ENCODE peak calls at places on chromosomes 16 and 17, in seven cellular contexts. I is GM23338, M is HCT116, G is OCI-LY7, E is PC-9, S is GM23248, X is SK-N-SH. V is an unnamed sample. For H3K9me2, the result is how much of the 10 kb centered on the place peaks cover.

GRCh38 chr17:57033296-57033695 is 51.8 kb upstream of the AKAP1 start:
- DNase-seq in I (no peak), M (no peak), G (no peak), E (peak), S (no peak), X (no peak), V (peak)

GRCh38 chr17:7590743-7591142 is 849 bp upstream of the SOX15 start:
- DNase-seq in I (peak), M (no peak), G (no peak), E (peak), S (peak), X (peak), V (peak)

GRCh38 chr17:38416840-38417209 is 11.4 kb upstream of the ARHGAP23 start:
- DNase-seq in I (no peak), M (no peak), G (peak), E (no peak), S (no peak), X (no peak), V (no peak)

GRCh38 chr17:82219753-82220709 is 7.4 kb upstream of the CCDC57 start:
- DNase-seq in I (no peak), M (no peak), G (no peak), E (no peak), S (no peak), X (peak), V (no peak)

GRCh38 chr17:4026255-4026654 is 62.0 kb upstream of the ATP2A3 start:
- DNase-seq in I (no peak), M (no peak), G (no peak), E (no peak), S (no peak), X (no peak), V (no peak)

GRCh38 chr17:4584125-4584834 is at the start of gene SMTNL2:
- DNase-seq in I (peak), M (no peak), G (no peak), E (no peak), S (peak), X (peak), V (no peak)

GRCh38 chr17:63475491-63476412 is 1.1 kb upstream of the ACE start:
- DNase-seq in I (peak), M (no peak), G (no peak), E (no peak), S (no peak), X (peak), V (no peak)

GRCh38 chr16:69477546-69477945 is 53.1 kb downstream of the CYB5B start:
- DNase-seq in I (no peak), M (no peak), G (no peak), E (no peak), S (peak), X (no peak), V (no peak)

GRCh38 chr16:57576429-57576870 is 34.0 kb downstream of the ADGRG5 start:
- DNase-seq in I (peak), M (peak), G (peak), E (peak), S (peak), X (peak), V (peak)

GRCh38 chr17:17096438-17097178 is 54.4 kb downstream of the MPRIP start:
- DNase-seq in I (no peak), M (no peak), G (no peak), E (peak), S (peak), X (no peak), V (no peak)

GRCh38 chr17:11803635-11804034 is 193.6 kb downstream of the ZNF18 start:
- DNase-seq in I (no peak), M (no peak), G (no peak), E (no peak), S (no peak), X (no peak), V (no peak)

GRCh38 chr17:70307430-70307829 is 138.1 kb downstream of the KCNJ2 start:
- DNase-seq in I (no peak), M (no peak), G (no peak), E (no peak), S (peak), X (no peak), V (no peak)

GRCh38 chr17:35541434-35541833 is 4.0 kb upstream of the SLFN12L start:
- DNase-seq in I (no peak), M (no peak), G (no peak), E (no peak), S (no peak), X (no peak), V (no peak)

GRCh38 chr17:37111329-37111728 is 162.6 kb downstream of the AATF start:
- DNase-seq in I (no peak), M (no peak), G (no peak), E (no peak), S (no peak), X (no peak), V (no peak)

GRCh38 chr16:78505544-78506371 is 406.3 kb downstream of the WWOX start:
- DNase-seq in I (peak), M (no peak), G (no peak), E (no peak), S (peak), X (no peak), V (no peak)

GRCh38 chr17:38967290-38967738 is at the start of gene FBXO47:
- DNase-seq in I (peak), M (no peak), G (peak), E (peak), S (peak), X (no peak), V (no peak)

GRCh38 chr17:39146273-39146672 is 5.2 kb downstream of the PLXDC1 start:
- DNase-seq in I (no peak), M (no peak), G (no peak), E (no peak), S (no peak), X (no peak), V (no peak)

GRCh38 chr16:87132361-87133014 is 184.7 kb downstream of the C16orf95 start:
- DNase-seq in I (no peak), M (peak), G (no peak), E (no peak), S (peak), X (no peak), V (peak)

GRCh38 chr17:2406903-2407790 is 6.3 kb upstream of the MNT start:
- DNase-seq in I (no peak), M (peak), G (no peak), E (peak), S (peak), X (no peak), V (peak)

GRCh38 chr16:66262253-66263167 is 104.0 kb upstream of the CDH5 start:
- DNase-seq in I (no peak), M (no peak), G (no peak), E (no peak), S (peak), X (no peak), V (no peak)

GRCh38 chr16:27748868-27749546 is 199.1 kb downstream of the KATNIP start:
- DNase-seq in I (peak), M (peak), G (peak), E (peak), S (peak), X (no peak), V (peak)

GRCh38 chr17:66275651-66276050 is 26.8 kb upstream of the PRKCA start:
- DNase-seq in I (no peak), M (peak), G (no peak), E (peak), S (peak), X (no peak), V (peak)

GRCh38 chr17:76268015-76268749 is 3.0 kb downstream of the UBALD2 start:
- DNase-seq in I (peak), M (no peak), G (peak), E (no peak), S (peak), X (peak), V (no peak)

GRCh38 chr17:2932946-2933345 is 130.5 kb downstream of the OR1D5 start:
- DNase-seq in I (no peak), M (no peak), G (no peak), E (no peak), S (peak), X (peak), V (no peak)

GRCh38 chr17:57440522-57441269 is 184.4 kb downstream of the MSI2 start:
- DNase-seq in I (peak), M (peak), G (peak), E (peak), S (peak), X (peak), V (peak)

GRCh38 chr17:13134106-13134505 is 116.3 kb upstream of the ELAC2 start:
- DNase-seq in I (no peak), M (no peak), G (no peak), E (no peak), S (peak), X (no peak), V (peak)

GRCh38 chr17:49708515-49709161 is 874 bp upstream of the SLC35B1 start:
- DNase-seq in I (peak), M (no peak), G (no peak), E (peak), S (peak), X (no peak), V (peak)
- H3K9me2 ChIP-seq in I (under half), M (under half), G (under half), E (under half), S (under half), X (under half), V (under half)

GRCh38 chr17:208429-208828 is 27.0 kb upstream of the DOC2B start:
- DNase-seq in I (no peak), M (no peak), G (no peak), E (no peak), S (no peak), X (no peak), V (no peak)

GRCh38 chr17:207775-208174 is 26.3 kb upstream of the DOC2B start:
- DNase-seq in I (no peak), M (no peak), G (no peak), E (no peak), S (no peak), X (no peak), V (no peak)

GRCh38 chr17:206941-207560 is 25.6 kb upstream of the DOC2B start:
- DNase-seq in I (no peak), M (no peak), G (no peak), E (no peak), S (peak), X (no peak), V (no peak)

GRCh38 chr17:213286-214105 is 32.0 kb upstream of the DOC2B start:
- DNase-seq in I (no peak), M (no peak), G (no peak), E (no peak), S (no peak), X (no peak), V (no peak)

DNA sequence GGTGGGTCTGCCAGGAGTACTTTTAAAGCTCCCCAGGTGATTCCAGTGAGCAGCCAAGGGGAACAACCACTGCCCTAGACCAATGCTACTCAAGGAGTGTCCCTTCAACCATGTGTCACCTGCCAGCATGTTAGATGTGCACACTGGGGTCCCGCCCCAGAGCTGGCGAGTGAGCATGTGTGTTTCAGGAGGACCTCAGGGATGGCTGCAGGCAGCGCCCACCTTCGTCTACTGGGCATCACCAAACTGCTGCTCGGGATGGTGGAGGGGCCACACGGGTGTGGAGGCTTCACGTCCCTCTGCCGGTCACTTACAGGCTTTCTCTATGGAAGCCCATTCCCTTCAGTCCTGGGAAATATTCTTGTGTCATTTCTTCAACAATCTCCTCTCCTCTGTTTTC is 29.0 kb upstream of the DOC2B start:
- DNase-seq in I (no peak), M (no peak), G (no peak), E (no peak), S (no peak), X (no peak), V (no peak)
- H3K9me2 ChIP-seq in I (under half), M (under half), G (under half), E (under half), S (under half), X (under half), V (under half)

GRCh38 chr17:60388742-60389141 is 3.2 kb downstream of the USP32 start:
- DNase-seq in I (peak), M (no peak), G (no peak), E (no peak), S (no peak), X (no peak), V (no peak)
- H3K9me2 ChIP-seq in I (under half), M (under half), G (under half), E (under half), S (under half), X (under half), V (under half)

GRCh38 chr17:147796-148740 is 10.7 kb downstream of the SCGB1C2 start:
- DNase-seq in I (no peak), M (no peak), G (no peak), E (no peak), S (no peak), X (no peak), V (no peak)
- H3K9me2 ChIP-seq in I (under half), M (under half), G (under half), E (under half), S (under half), X (under half), V (under half)

GRCh38 chr17:64506201-64506575 is at the start of gene DDX5:
- DNase-seq in I (peak), M (peak), G (peak), E (peak), S (peak), X (peak), V (peak)

GRCh38 chr17:64504769-64505319 is 1.2 kb downstream of the DDX5 start:
- DNase-seq in I (no peak), M (no peak), G (no peak), E (no peak), S (no peak), X (no peak), V (peak)

GRCh38 chr17:64506576-64507417 is at the start of gene CEP95:
- DNase-seq in I (peak), M (peak), G (peak), E (peak), S (peak), X (peak), V (peak)

GRCh38 chr17:64503821-64504768 is 2.0 kb downstream of the DDX5 start:
- DNase-seq in I (no peak), M (no peak), G (no peak), E (no peak), S (peak), X (no peak), V (no peak)

GRCh38 chr17:64505320-64506200 is 529 bp downstream of the DDX5 start:
- DNase-seq in I (peak), M (peak), G (peak), E (peak), S (peak), X (peak), V (peak)
- H3K9me2 ChIP-seq in I (under half), M (under half), G (under half), E (under half), S (under half), X (under half), V (under half)

GRCh38 chr17:21085707-21086106 is 41.1 kb upstream of the DHRS7B start:
- DNase-seq in I (no peak), M (no peak), G (no peak), E (no peak), S (no peak), X (no peak), V (no peak)

GRCh38 chr17:21094298-21094704 is 32.5 kb upstream of the DHRS7B start:
- DNase-seq in I (no peak), M (no peak), G (no peak), E (no peak), S (peak), X (no peak), V (peak)

GRCh38 chr17:21089933-21090888 is 36.6 kb upstream of the DHRS7B start:
- DNase-seq in I (no peak), M (no peak), G (no peak), E (no peak), S (no peak), X (no peak), V (no peak)

GRCh38 chr17:21090889-21091618 is 35.7 kb upstream of the DHRS7B start:
- DNase-seq in I (no peak), M (no peak), G (no peak), E (no peak), S (no peak), X (no peak), V (no peak)

DNA sequence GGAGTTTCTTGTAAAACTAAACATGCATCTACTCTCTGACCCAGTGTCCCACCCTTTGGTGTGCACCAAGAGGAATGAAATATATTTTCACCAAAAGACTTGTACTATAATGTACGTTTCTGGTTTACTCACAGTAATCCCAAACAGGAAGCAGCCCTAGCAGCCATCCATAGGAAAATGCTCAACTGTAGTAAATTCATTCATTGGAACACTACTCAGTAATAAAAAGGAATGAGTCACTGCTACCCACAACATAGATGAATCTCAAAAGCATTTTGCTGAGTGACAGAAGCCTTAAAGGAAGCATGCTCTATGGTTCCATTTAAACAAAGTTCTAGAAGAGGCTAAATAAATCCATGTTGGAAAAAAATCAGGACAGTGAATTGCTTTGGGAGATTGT is 37.6 kb upstream of the DHRS7B start:
- DNase-seq in I (no peak), M (no peak), G (no peak), E (no peak), S (peak), X (no peak), V (peak)
- H3K9me2 ChIP-seq in I (under half), M (under half), G (under half), E (under half), S (under half), X (under half), V (under half)

GRCh38 chr16:84937196-84937935 is 74.0 kb downstream of the ZDHHC7 start:
- DNase-seq in I (no peak), M (no peak), G (no peak), E (no peak), S (no peak), X (no peak), V (no peak)
- H3K9me2 ChIP-seq in I (under half), M (under half), G (under half), E (under half), S (under half), X (under half), V (under half)

GRCh38 chr16:1094601-1095449 is 1.2 kb downstream of the C1QTNF8 start:
- DNase-seq in I (no peak), M (no peak), G (no peak), E (no peak), S (no peak), X (no peak), V (no peak)
- H3K9me2 ChIP-seq in I (under half), M (under half), G (under half), E (under half), S (under half), X (under half), V (under half)

GRCh38 chr17:42005128-42005527 is 12.1 kb downstream of the DNAJC7 start:
- DNase-seq in I (no peak), M (no peak), G (no peak), E (no peak), S (peak), X (no peak), V (no peak)
- H3K9me2 ChIP-seq in I (under half), M (under half), G (under half), E (under half), S (under half), X (under half), V (under half)

V was measured in PC-3.